ENCODE peak calls at places on chromosomes 2 and 18, in four cellular contexts. I is IMR-90, B is mesendoderm, W is H1. N is an unnamed sample.

GRCh38 chr2:170770304-170771048 is at the start of gene ERICH2:
- DNase-seq in B (peak; percentile 96), I (peak; percentile 30), W (peak; percentile 82), N (peak; percentile 93)

GRCh38 chr2:34664266-34664665 is 1065.2 kb upstream of the FAM98A start:
- DNase-seq in W (no peak), B (no peak), I (no peak), N (no peak)

GRCh38 chr18:63297678-63298392 is 21.7 kb downstream of the BCL2 start:
- DNase-seq in I (no peak), W (no peak), B (peak; percentile 37), N (no peak)

GRCh38 chr18:48264508-48264907 is 144.7 kb downstream of the ZBTB7C start:
- DNase-seq in B (peak; percentile 28), W (no peak), I (no peak), N (no peak)

GRCh38 chr2:144330951-144331651 is 188.8 kb downstream of the ZEB2 start:
- DNase-seq in I (peak; percentile 18), B (peak; percentile 46), W (no peak), N (no peak)

GRCh38 chr2:9693138-9693520 is 62.3 kb upstream of the YWHAQ start:
- DNase-seq in W (no peak), I (peak; percentile 48), B (no peak), N (no peak)

GRCh38 chr18:63787673-63788072 is 12.5 kb downstream of the SERPINB7 start:
- DNase-seq in B (no peak), I (no peak), W (no peak), N (no peak)

GRCh38 chr2:17878222-17879136 is at the start of gene KCNS3:
- DNase-seq in B (peak; percentile 47), W (peak; percentile 75), I (peak; percentile 14), N (peak; percentile 58)

GRCh38 chr2:229083606-229084349 is 187.3 kb downstream of the PID1 start:
- DNase-seq in I (no peak), W (no peak), B (no peak), N (no peak)

GRCh38 chr2:79447462-79447861 is 65.4 kb upstream of the CTNNA2 start:
- DNase-seq in I (no peak), B (no peak), W (no peak), N (no peak)

GRCh38 chr18:55421612-55422381 is 166.2 kb downstream of the TCF4 start:
- DNase-seq in B (no peak), I (no peak), W (no peak), N (no peak)

GRCh38 chr2:38439226-38439612 is 62.1 kb upstream of the ATL2 start:
- DNase-seq in B (no peak), I (no peak), W (no peak), N (no peak)

GRCh38 chr2:181832015-181832414 is 59.5 kb upstream of the ITPRID2 start:
- DNase-seq in W (no peak), I (no peak), B (no peak), N (no peak)

GRCh38 chr2:222299926-222300724 is 1.3 kb upstream of the PAX3 start:
- DNase-seq in I (no peak), B (no peak), W (peak; percentile 49), N (no peak)

GRCh38 chr18:54224379-54225014 is at the start of gene MBD2:
- DNase-seq in B (peak; percentile 98), I (peak; percentile 93), W (peak; percentile 99), N (peak; percentile 96)

GRCh38 chr2:47051562-47051961 is 103.5 kb downstream of the STPG4 start:
- DNase-seq in W (no peak), I (no peak), B (no peak), N (no peak)

GRCh38 chr2:19352946-19353720 is 5.3 kb downstream of the OSR1 start:
- DNase-seq in I (no peak), W (no peak), B (peak; percentile 44), N (peak; percentile 59)

GRCh38 chr2:117960231-117960630 is 53.6 kb downstream of the CCDC93 start:
- DNase-seq in W (no peak), B (no peak), I (peak; percentile 50), N (no peak)

GRCh38 chr18:34661464-34662087 is 48.5 kb upstream of the DTNA start:
- DNase-seq in B (peak; percentile 91), W (no peak), I (peak; percentile 51), N (peak; percentile 45)

GRCh38 chr2:181384923-181385322 is 72.3 kb upstream of the ITGA4 start:
- DNase-seq in W (no peak), B (no peak), I (no peak), N (no peak)

GRCh38 chr18:55477537-55478300 is 110.3 kb downstream of the TCF4 start:
- DNase-seq in W (no peak), I (peak; percentile 52), B (peak; percentile 55), N (no peak)

GRCh38 chr2:109448946-109449788 is 164.6 kb downstream of the SEPTIN10 start:
- DNase-seq in W (no peak), B (peak; percentile 23), I (no peak), N (no peak)

GRCh38 chr18:5643288-5643687 is 99.5 kb upstream of the EPB41L3 start:
- DNase-seq in B (no peak), I (no peak), W (no peak), N (no peak)

GRCh38 chr2:207483066-207483465 is 46.7 kb upstream of the CREB1 start:
- DNase-seq in B (no peak), W (no peak), I (no peak), N (no peak)

GRCh38 chr2:233865838-233866237 is 2.3 kb downstream of the MSL3B start:
- DNase-seq in I (no peak), W (no peak), B (peak; percentile 48), N (peak; percentile 39)

GRCh38 chr2:44942304-44943030 is 965 bp downstream of the SIX3 start:
- DNase-seq in B (peak; percentile 66), W (peak; percentile 78), I (no peak), N (peak; percentile 49)

GRCh38 chr2:74001781-74002514 is 17.2 kb downstream of the TET3 start:
- DNase-seq in W (no peak), B (no peak), I (no peak), N (peak; percentile 45)

GRCh38 chr2:172241219-172241618 is 138.5 kb upstream of the DLX2 start:
- DNase-seq in B (no peak), I (no peak), W (no peak), N (no peak)

GRCh38 chr2:21055879-21056790 is 12.3 kb upstream of the APOB start:
- DNase-seq in W (no peak), B (peak; percentile 77), I (no peak), N (no peak)

DNA sequence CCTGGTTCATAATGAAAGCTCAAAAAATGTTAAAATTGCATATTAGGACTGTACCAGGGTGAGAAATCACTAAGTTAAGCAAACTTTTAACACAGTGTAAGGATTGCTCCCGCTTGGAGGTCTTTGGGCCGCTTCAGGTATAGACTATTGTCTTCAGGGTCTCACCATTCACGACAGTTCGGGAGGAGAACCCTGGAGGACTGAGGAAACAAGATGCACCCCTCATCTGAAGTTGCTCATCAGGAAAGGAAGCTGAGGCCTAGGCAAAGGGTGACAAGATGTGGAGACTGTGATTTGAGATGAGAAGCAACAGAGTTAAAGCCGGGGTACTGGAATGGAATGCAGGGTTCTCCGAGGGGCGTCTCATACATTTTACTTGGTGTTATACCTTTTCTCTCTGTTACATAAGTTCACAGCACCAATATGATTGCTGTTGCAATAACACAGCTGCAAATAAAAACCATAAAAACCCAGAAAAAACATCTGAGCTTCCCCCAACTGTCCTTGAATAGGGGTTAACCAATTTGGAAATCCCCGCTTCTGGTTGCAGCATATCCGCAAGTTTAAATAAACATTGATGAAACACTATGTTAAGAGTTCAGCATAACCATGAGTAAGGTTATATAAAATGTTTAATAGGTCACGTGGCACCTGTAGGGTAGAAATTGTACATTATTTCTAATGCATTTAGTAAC is 40.1 kb downstream of the FBXO48 start:
- DNase-seq in B (no peak), I (peak; percentile 72), W (no peak), N (no peak)
- H2BK120ac ChIP-seq in B (no peak overlapping the region), I (no peak overlapping the region), W (no peak overlapping the region), N (no peak overlapping the region)

GRCh38 chr2:27956895-27957294 is 66.4 kb downstream of the BABAM2 start:
- DNase-seq in B (no peak), W (no peak), I (peak; percentile 81), N (no peak)

GRCh38 chr2:27955762-27956161 is 65.2 kb downstream of the BABAM2 start:
- DNase-seq in I (peak; percentile 11), W (no peak), B (no peak), N (no peak)

GRCh38 chr2:27959496-27959895 is 69.0 kb downstream of the BABAM2 start:
- DNase-seq in W (no peak), I (peak; percentile 50), B (no peak), N (no peak)

GRCh38 chr2:27960237-27960912 is 69.8 kb downstream of the BABAM2 start:
- DNase-seq in W (no peak), B (no peak), I (peak; percentile 93), N (no peak)

GRCh38 chr2:27958711-27959378 is 68.3 kb downstream of the BABAM2 start:
- DNase-seq in I (peak; percentile 23), B (no peak), W (no peak), N (no peak)
- H4K5ac ChIP-seq in I (peak overlapping the region; percentile 59), B (no peak overlapping the region), W (no peak overlapping the region), N (no peak overlapping the region)

DNA sequence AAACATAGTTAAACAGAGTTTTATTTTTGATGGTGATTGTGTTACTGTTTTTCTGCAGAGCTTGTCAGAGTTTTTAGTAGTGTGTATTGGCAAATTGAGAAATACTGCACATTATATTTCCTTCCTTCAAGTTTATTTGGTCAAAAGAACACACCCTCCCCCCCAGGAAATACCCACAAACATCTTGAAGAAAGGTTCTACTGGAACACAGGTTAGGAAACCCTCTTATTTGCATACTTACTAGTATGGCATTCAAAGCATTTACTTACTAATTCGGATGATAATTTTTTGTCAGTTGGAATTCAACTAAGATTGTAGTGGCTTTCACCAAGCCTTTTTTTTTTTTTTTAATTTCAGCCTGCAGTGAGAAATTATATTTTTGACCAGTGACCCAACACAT is 9.1 kb downstream of the CAB39 start:
- DNase-seq in W (no peak), B (peak; percentile 48), I (no peak), N (no peak)
- H3K9ac ChIP-seq in W (no peak overlapping the region), B (no peak overlapping the region), I (no peak overlapping the region), N (no peak overlapping the region)

GRCh38 chr2:237257471-237257951 is 156.5 kb downstream of the COL6A3 start:
- DNase-seq in W (no peak), B (no peak), I (peak; percentile 89), N (no peak)

GRCh38 chr2:237256845-237257244 is 157.1 kb downstream of the COL6A3 start:
- DNase-seq in B (no peak), W (no peak), I (peak; percentile 86), N (no peak)

GRCh38 chr2:237259201-237259600 is 154.8 kb downstream of the COL6A3 start:
- DNase-seq in B (no peak), I (peak; percentile 70), W (no peak), N (no peak)

GRCh38 chr2:237260032-237260431 is 153.9 kb downstream of the COL6A3 start:
- DNase-seq in I (peak; percentile 68), W (no peak), B (no peak), N (no peak)

GRCh38 chr2:237258146-237258545 is 155.8 kb downstream of the COL6A3 start:
- DNase-seq in W (no peak), B (peak; percentile 62), I (peak; percentile 55), N (peak; percentile 42)
- H2BK120ac ChIP-seq in W (no peak overlapping the region), B (no peak overlapping the region), I (peak overlapping the region; percentile 99), N (no peak overlapping the region)

DNA sequence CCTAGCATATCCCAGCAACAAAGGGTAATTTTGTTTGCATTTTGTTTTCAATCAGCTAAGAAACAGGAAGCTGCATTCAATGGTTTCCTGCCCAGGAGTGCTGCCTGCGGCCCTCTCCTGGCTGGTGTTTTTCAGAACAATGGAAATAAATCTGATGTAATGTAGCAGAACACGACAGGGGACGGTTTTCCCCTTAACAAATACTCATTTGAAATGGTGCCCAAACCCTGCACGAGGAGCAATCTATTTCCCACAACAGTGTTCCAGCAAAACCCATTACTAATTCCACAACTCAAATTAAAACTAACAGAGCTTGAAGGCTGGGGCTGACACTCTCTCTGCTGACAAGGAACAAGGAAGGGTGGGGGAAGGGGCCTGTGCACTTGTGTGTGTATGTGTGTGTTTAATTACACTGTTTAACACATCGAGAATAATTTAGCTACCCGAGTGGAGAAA is 8.7 kb downstream of the CAPN13 start:
- DNase-seq in W (no peak), B (peak; percentile 86), I (no peak), N (no peak)
- H4K5ac ChIP-seq in W (no peak overlapping the region), B (no peak overlapping the region), I (no peak overlapping the region), N (no peak overlapping the region)

N was measured in H9.